ENCODE peak calls at places on chromosome 20, in eight cellular contexts. W, K, Y, T, Z, D, S and O are unnamed samples. For H3K4me1, the result is how much of the 10 kb centered on the place peaks cover.

GRCh38 chr20:57425150-57426013 is 34.2 kb downstream of the RBM38 start:
- DNase-seq in W (no peak), K (no peak), Y (no peak), T (no peak), Z (no peak), D (peak), S (no peak), O (no peak)

GRCh38 chr20:17612287-17612974 is 42.6 kb downstream of the DSTN start:
- DNase-seq in W (no peak), K (peak), Y (peak), T (peak), Z (peak), D (no peak), S (peak), O (no peak)

GRCh38 chr20:24782801-24783630 is 166.1 kb upstream of the CST7 start:
- DNase-seq in W (no peak), K (no peak), Y (no peak), T (peak), Z (no peak), D (no peak), S (no peak), O (no peak)

GRCh38 chr20:11850901-11851300 is 66.8 kb upstream of the BTBD3 start:
- DNase-seq in W (no peak), K (peak), Y (no peak), T (no peak), Z (no peak), D (no peak), S (no peak), O (no peak)

GRCh38 chr20:61901421-61902212 is 164.1 kb downstream of the TAF4 start:
- DNase-seq in W (no peak), K (no peak), Y (no peak), T (no peak), Z (no peak), D (no peak), S (no peak), O (peak)

GRCh38 chr20:58141496-58141895 is 87.0 kb downstream of the ANKRD60 start:
- DNase-seq in W (no peak), K (no peak), Y (no peak), T (peak), Z (no peak), D (no peak), S (no peak), O (no peak)

GRCh38 chr20:43983904-43984361 is 69.3 kb downstream of the TOX2 start:
- DNase-seq in W (no peak), K (no peak), Y (no peak), T (no peak), Z (no peak), D (no peak), S (peak), O (no peak)

GRCh38 chr20:2386516-2387179 is 5.9 kb downstream of the TGM6 start:
- DNase-seq in W (no peak), K (no peak), Y (no peak), T (no peak), Z (no peak), D (no peak), S (no peak), O (no peak)

GRCh38 chr20:9608639-9609440 is 94.5 kb downstream of the LAMP5 start:
- DNase-seq in W (no peak), K (no peak), Y (no peak), T (no peak), Z (no peak), D (no peak), S (no peak), O (no peak)

GRCh38 chr20:32685541-32686529 is 12.1 kb upstream of the C20orf203 start:
- DNase-seq in W (no peak), K (peak), Y (no peak), T (no peak), Z (peak), D (no peak), S (no peak), O (peak)

GRCh38 chr20:32680544-32681174 is 6.9 kb upstream of the C20orf203 start:
- DNase-seq in W (no peak), K (no peak), Y (no peak), T (no peak), Z (no peak), D (no peak), S (no peak), O (no peak)

GRCh38 chr20:32678948-32679347 is 5.2 kb upstream of the C20orf203 start:
- DNase-seq in W (no peak), K (peak), Y (no peak), T (no peak), Z (no peak), D (no peak), S (no peak), O (peak)

GRCh38 chr20:32681175-32682084 is 7.7 kb upstream of the C20orf203 start:
- DNase-seq in W (no peak), K (no peak), Y (no peak), T (no peak), Z (no peak), D (peak), S (no peak), O (no peak)

DNA sequence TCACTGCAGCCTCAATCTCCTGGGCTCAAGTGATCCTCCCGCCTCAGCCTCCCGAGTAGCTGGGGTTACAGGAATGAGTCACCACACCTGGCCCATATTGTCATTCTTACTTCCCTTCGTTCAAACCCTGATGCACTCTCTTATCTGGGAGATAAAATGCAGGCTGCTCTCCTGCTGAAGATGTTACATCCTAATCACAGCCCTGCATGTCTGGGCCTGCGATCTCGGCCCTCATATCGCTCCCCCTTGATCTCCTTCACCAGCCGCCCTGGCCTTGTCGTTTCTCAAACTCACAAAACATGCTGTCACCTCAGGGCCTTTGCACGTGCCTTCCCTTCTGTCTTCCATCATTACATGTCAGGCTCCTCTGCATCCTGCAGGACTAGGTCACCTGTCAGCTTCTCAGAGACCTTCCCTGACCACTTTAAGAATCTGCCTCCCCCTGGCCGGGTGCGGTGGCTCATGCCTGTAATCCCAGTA is 8.8 kb upstream of the C20orf203 start:
- DNase-seq in W (no peak), K (no peak), Y (no peak), T (no peak), Z (no peak), D (no peak), S (no peak), O (no peak)
- H3K4me1 ChIP-seq in W (under half), K (under half), Y (under half), T (under half), Z (under half), D (under half), S (under half), O (under half)

DNA sequence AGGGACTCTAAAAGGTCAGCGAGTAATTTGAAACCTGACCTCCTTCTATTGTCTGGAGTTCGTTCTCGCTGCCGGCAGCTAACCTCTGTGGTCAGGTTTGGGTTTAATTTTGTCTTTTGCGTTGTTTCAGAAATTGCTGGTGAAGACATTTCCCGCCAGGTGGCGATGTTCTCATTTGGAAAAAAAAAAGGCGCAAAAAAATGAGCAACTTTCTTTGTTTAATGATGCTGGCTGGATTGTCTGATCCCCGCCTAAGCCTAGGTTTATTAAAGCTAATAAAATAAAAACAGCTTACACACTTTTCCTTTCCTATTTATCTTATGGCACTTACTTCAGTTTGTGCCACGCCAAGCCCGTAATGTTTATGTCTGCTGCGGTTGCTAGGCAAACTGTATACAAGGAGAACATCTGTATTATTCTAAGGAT is 205.5 kb downstream of the DOK5 start:
- DNase-seq in W (no peak), K (peak), Y (no peak), T (no peak), Z (peak), D (peak), S (no peak), O (no peak)
- H3K4me3 ChIP-seq in W (no peak), K (no peak), Y (no peak), T (no peak), Z (no peak), D (no peak), S (no peak), O (no peak)

GRCh38 chr20:32466739-32467505 is 108.8 kb downstream of the ASXL1 start:
- DNase-seq in W (no peak), K (no peak), Y (no peak), T (no peak), Z (no peak), D (no peak), S (no peak), O (no peak)
- H3K4me1 ChIP-seq in W (under half), K (under half), Y (under half), T (half or more), Z (half or more), D (under half), S (under half), O (under half)

DNA sequence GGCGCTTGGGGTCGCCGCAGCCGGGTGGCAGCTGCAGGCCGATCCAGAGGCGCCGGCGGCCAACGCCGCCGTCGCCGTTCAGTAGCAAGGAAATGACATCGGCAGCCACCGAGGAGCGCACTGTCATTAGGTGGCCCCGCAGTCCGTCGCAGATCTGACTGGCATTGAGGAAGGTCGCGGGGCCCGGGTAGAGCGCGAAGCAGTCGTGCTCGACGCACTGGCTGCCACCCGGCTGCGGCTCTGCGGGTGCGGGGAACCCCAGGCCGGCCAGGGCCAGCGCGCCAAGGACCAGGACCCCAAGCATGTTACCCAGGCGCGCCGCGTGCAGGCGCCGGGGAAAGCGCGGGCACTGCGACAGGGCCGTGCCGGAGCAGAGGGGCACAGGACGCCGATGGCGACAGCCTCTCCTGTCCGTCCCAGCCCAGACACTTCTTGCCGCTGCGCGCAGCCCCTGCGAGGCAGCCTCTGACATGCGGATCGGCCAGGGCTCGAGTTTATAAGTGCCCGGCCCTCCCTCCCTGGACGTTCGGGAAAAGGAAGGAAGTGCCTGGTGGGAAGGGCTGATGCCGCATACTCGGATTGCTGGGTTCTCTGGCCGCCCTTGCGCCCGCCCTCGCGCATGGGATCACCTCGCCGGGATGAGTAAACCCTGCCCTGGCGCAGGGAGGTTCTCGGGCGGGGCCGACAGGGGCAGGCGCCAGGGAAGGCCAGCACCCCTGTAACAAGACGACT is at the start of gene THBD:
- DNase-seq in W (peak), K (peak), Y (no peak), T (peak), Z (peak), D (no peak), S (no peak), O (peak)
- H3K4me3 ChIP-seq in W (peak), K (peak), Y (no peak), T (peak), Z (peak), D (no peak), S (no peak), O (peak)

GRCh38 chr20:36542019-36542488 is 735 bp downstream of the MYL9 start:
- DNase-seq in W (peak), K (peak), Y (no peak), T (no peak), Z (peak), D (no peak), S (no peak), O (peak)

GRCh38 chr20:36543187-36544133 is 2.1 kb downstream of the MYL9 start:
- DNase-seq in W (peak), K (peak), Y (no peak), T (no peak), Z (peak), D (no peak), S (no peak), O (peak)

GRCh38 chr20:36546111-36546736 is 4.9 kb downstream of the MYL9 start:
- DNase-seq in W (no peak), K (no peak), Y (no peak), T (no peak), Z (no peak), D (no peak), S (no peak), O (no peak)

GRCh38 chr20:36542516-36543186 is 1.3 kb downstream of the MYL9 start:
- DNase-seq in W (no peak), K (no peak), Y (no peak), T (no peak), Z (no peak), D (no peak), S (no peak), O (no peak)

GRCh38 chr20:36544134-36545018 is 3.1 kb downstream of the MYL9 start:
- DNase-seq in W (peak), K (peak), Y (no peak), T (peak), Z (no peak), D (no peak), S (no peak), O (peak)
- H3K4me1 ChIP-seq in W (under half), K (under half), Y (under half), T (under half), Z (under half), D (under half), S (under half), O (half or more)

GRCh38 chr20:31425797-31426196 is 14.6 kb upstream of the DEFB123 start:
- DNase-seq in W (no peak), K (no peak), Y (no peak), T (no peak), Z (no peak), D (no peak), S (no peak), O (no peak)
- H3K4me3 ChIP-seq in W (no peak), K (no peak), Y (no peak), T (no peak), Z (no peak), D (no peak), S (no peak), O (no peak)